ENCODE peak calls at places on chromosomes 11 and 22, in six cellular contexts. C, F, U, Y, A and L are unnamed samples.

GRCh38 chr11:31487848-31488247 is 21.6 kb downstream of the IMMP1L start:
- DNase-seq in F (no peak), A (no peak), C (no peak), Y (no peak), U (peak; percentile 83), L (peak; percentile 68)

GRCh38 chr11:117185739-117186430 is 7.3 kb downstream of the SIDT2 start:
- DNase-seq in U (no peak), F (no peak), C (no peak), A (no peak), Y (no peak), L (no peak)

GRCh38 chr22:46043816-46044717 is 67.1 kb upstream of the WNT7B start:
- DNase-seq in Y (peak; percentile 49), U (peak; percentile 45), A (peak; percentile 57), C (no peak), F (no peak), L (no peak)

GRCh38 chr11:62713343-62713742 is 5.9 kb downstream of the GNG3 start:
- DNase-seq in U (no peak), Y (peak; percentile 70), C (no peak), A (no peak), F (no peak), L (no peak)

GRCh38 chr22:41976961-41977566 is 7.8 kb downstream of the SEPTIN3 start:
- DNase-seq in F (no peak), Y (no peak), A (no peak), U (no peak), C (no peak), L (no peak)

GRCh38 chr11:120223793-120224192 is 13.0 kb downstream of the OAF start:
- DNase-seq in C (no peak), Y (no peak), A (no peak), U (no peak), F (no peak), L (no peak)

GRCh38 chr11:12206529-12206928 is 96.1 kb downstream of the MICAL2 start:
- DNase-seq in F (no peak), Y (no peak), U (no peak), C (no peak), A (no peak), L (no peak)

GRCh38 chr11:124394408-124394807 is 4.4 kb downstream of the OR8B3 start:
- DNase-seq in C (no peak), F (no peak), A (no peak), Y (no peak), U (peak; percentile 14), L (no peak)

GRCh38 chr11:113162590-113162961 is 151.8 kb upstream of the TTC12 start:
- DNase-seq in F (no peak), U (peak; percentile 32), Y (no peak), A (no peak), C (no peak), L (no peak)

GRCh38 chr22:44445307-44445680 is 52.7 kb downstream of the RTL6 start:
- DNase-seq in C (no peak), F (no peak), Y (peak; percentile 19), U (no peak), A (no peak), L (no peak)

GRCh38 chr11:10021563-10021962 is 272.5 kb downstream of the SBF2 start:
- DNase-seq in F (no peak), C (no peak), U (no peak), A (no peak), Y (no peak), L (no peak)
- H3K4me3 ChIP-seq in F (no peak overlapping the region), C (no peak overlapping the region), U (no peak overlapping the region), A (no peak overlapping the region), Y (no peak overlapping the region), L (no peak overlapping the region)

GRCh38 chr11:77672276-77672675 is 34.7 kb upstream of the CLNS1A start:
- DNase-seq in C (peak; percentile 89), Y (peak; percentile 40), F (peak; percentile 38), U (peak; percentile 95), A (peak; percentile 36), L (peak; percentile 91)
- TF ChIP-seq CTCF in C (no peak), Y (no peak), F (no peak), U (no peak), A (no peak), L (no peak)

GRCh38 chr11:71283960-71284359 is 31.6 kb upstream of the SHANK2 start:
- DNase-seq in C (no peak), A (no peak), F (no peak), U (no peak), Y (peak; percentile 81), L (no peak)
- H3K4me3 ChIP-seq in C (no peak overlapping the region), A (no peak overlapping the region), F (no peak overlapping the region), U (no peak overlapping the region), Y (no peak overlapping the region), L (no peak overlapping the region)

GRCh38 chr22:48507595-48508350 is 1319.9 kb downstream of the BRD1 start:
- DNase-seq in C (no peak), F (no peak), A (no peak), Y (no peak), U (no peak), L (no peak)
- TF ChIP-seq CTCF in C (no peak), F (no peak), A (no peak), Y (no peak), U (no peak), L (no peak)